ENCODE peak calls at places on chromosome 21, in nine cellular contexts. J is foreskin keratinocyte, X is midbrain, E is H54, W is DMS79 treated with DMSO at 0.1 percent for 48 hours, U is NCI-H1105, D is adipocyte, A is GM19239, Q is fibroblast of lung. M is an unnamed sample.

GRCh38 chr21:15275615-15276228 is 210.9 kb upstream of the NRIP1 start:
- DNase-seq in J (no peak), X (no peak), E (no peak), W (no peak), U (no peak), D (no peak), A (no peak), Q (no peak), M (no peak)

GRCh38 chr21:35102488-35103407 is 53.6 kb upstream of the RUNX1 start:
- DNase-seq in J (no peak), X (peak), E (no peak), W (no peak), U (no peak), D (no peak), A (no peak), Q (peak), M (peak)

GRCh38 chr21:45998276-45998701 is 16.7 kb downstream of the COL6A1 start:
- DNase-seq in J (no peak), X (no peak), E (no peak), W (no peak), U (no peak), D (no peak), A (no peak), Q (no peak), M (no peak)

GRCh38 chr21:33971492-33972013 is 55.9 kb upstream of the ATP5PO start:
- DNase-seq in J (peak), X (no peak), E (no peak), W (no peak), U (no peak), D (no peak), A (no peak), Q (no peak), M (no peak)

GRCh38 chr21:16154961-16155360 is 425.2 kb downstream of the USP25 start:
- DNase-seq in J (no peak), X (no peak), E (no peak), W (no peak), U (no peak), D (no peak), A (no peak), Q (no peak), M (no peak)

GRCh38 chr21:44708866-44709425 is 2.4 kb downstream of the TSPEAR start:
- DNase-seq in J (no peak), X (no peak), E (no peak), W (no peak), U (no peak), D (no peak), A (no peak), Q (no peak), M (no peak)

GRCh38 chr21:15533618-15534017 is 196.2 kb upstream of the USP25 start:
- DNase-seq in J (no peak), X (no peak), E (no peak), W (no peak), U (no peak), D (no peak), A (no peak), Q (no peak), M (no peak)

GRCh38 chr21:34941162-34941561 is 107.9 kb downstream of the RUNX1 start:
- DNase-seq in J (no peak), X (no peak), E (no peak), W (no peak), U (no peak), D (no peak), A (no peak), Q (no peak), M (no peak)

GRCh38 chr21:26460621-26461020 is 112.5 kb downstream of the CYYR1 start:
- DNase-seq in J (no peak), X (no peak), E (no peak), W (no peak), U (no peak), D (no peak), A (no peak), Q (no peak), M (no peak)

GRCh38 chr21:37687001-37687400 is 229.3 kb downstream of the KCNJ6 start:
- DNase-seq in J (peak), X (no peak), E (no peak), W (no peak), U (no peak), D (no peak), A (no peak), Q (no peak), M (no peak)

GRCh38 chr21:31180256-31181088 is 142.2 kb upstream of the KRTAP19-8 start:
- DNase-seq in J (no peak), X (peak), E (peak), W (peak), U (peak), D (peak), A (no peak), Q (peak), M (peak)

GRCh38 chr21:31987696-31988095 is 114.9 kb downstream of the HUNK start:
- DNase-seq in J (no peak), X (no peak), E (no peak), W (no peak), U (no peak), D (no peak), A (no peak), Q (no peak), M (no peak)

GRCh38 chr21:45910548-45911221 is 70.9 kb upstream of the COL6A1 start:
- DNase-seq in J (no peak), X (peak), E (no peak), W (peak), U (peak), D (no peak), A (no peak), Q (no peak), M (no peak)

GRCh38 chr21:23316190-23316589 is 2291.1 kb downstream of the MRPL39 start:
- DNase-seq in J (no peak), X (no peak), E (no peak), W (no peak), U (no peak), D (no peak), A (no peak), Q (no peak), M (no peak)